ENCODE peak calls at places on chromosome 7, in ten cellular contexts. One of them, this sample, is unnamed.

GRCh38 chr7:70092314-70093303 is 494.3 kb downstream of the AUTS2 start:
- DNase-seq in IMR-90: peak
- DNase-seq in tibial artery: no peak
- DNase-seq in SW 1271: no peak
- DNase-seq in NCI-H748 treated with DMSO at 0.1 percent for 48 hours: no peak
- DNase-seq in neural crest cell: no peak
- DNase-seq in prostate gland: no peak
- DNase-seq in H7: no peak
- DNase-seq in DMS153: peak
- DNase-seq in AG04450: no peak
- DNase-seq in this sample: no peak

GRCh38 chr7:75991531-75992082 is 2.8 kb downstream of the TMEM120A start:
- DNase-seq in neural crest cell: no peak
- DNase-seq in SW 1271: no peak
- DNase-seq in NCI-H748 treated with DMSO at 0.1 percent for 48 hours: no peak
- DNase-seq in tibial artery: no peak
- DNase-seq in DMS153: no peak
- DNase-seq in AG04450: no peak
- DNase-seq in H7: no peak
- DNase-seq in prostate gland: no peak
- DNase-seq in IMR-90: no peak
- DNase-seq in this sample: no peak

GRCh38 chr7:65827366-65827765 is 45.5 kb upstream of the VKORC1L1 start:
- DNase-seq in prostate gland: no peak
- DNase-seq in neural crest cell: no peak
- DNase-seq in DMS153: no peak
- DNase-seq in AG04450: no peak
- DNase-seq in H7: no peak
- DNase-seq in IMR-90: peak
- DNase-seq in SW 1271: no peak
- DNase-seq in NCI-H748 treated with DMSO at 0.1 percent for 48 hours: no peak
- DNase-seq in tibial artery: no peak
- DNase-seq in this sample: peak

GRCh38 chr7:24705481-24705954 is 51.7 kb downstream of the GSDME start:
- DNase-seq in SW 1271: no peak
- DNase-seq in DMS153: no peak
- DNase-seq in IMR-90: no peak
- DNase-seq in neural crest cell: no peak
- DNase-seq in H7: peak
- DNase-seq in tibial artery: no peak
- DNase-seq in AG04450: no peak
- DNase-seq in prostate gland: no peak
- DNase-seq in NCI-H748 treated with DMSO at 0.1 percent for 48 hours: no peak
- DNase-seq in this sample: no peak

GRCh38 chr7:65731562-65732035 is 141.3 kb upstream of the VKORC1L1 start:
- DNase-seq in DMS153: peak
- DNase-seq in prostate gland: peak
- DNase-seq in IMR-90: no peak
- DNase-seq in neural crest cell: peak
- DNase-seq in tibial artery: no peak
- DNase-seq in H7: peak
- DNase-seq in SW 1271: no peak
- DNase-seq in NCI-H748 treated with DMSO at 0.1 percent for 48 hours: peak
- DNase-seq in AG04450: no peak
- DNase-seq in this sample: no peak

GRCh38 chr7:33130184-33130583 is 820 bp downstream of the BBS9 start:
- DNase-seq in NCI-H748 treated with DMSO at 0.1 percent for 48 hours: no peak
- DNase-seq in DMS153: no peak
- DNase-seq in IMR-90: peak
- DNase-seq in SW 1271: no peak
- DNase-seq in neural crest cell: no peak
- DNase-seq in H7: peak
- DNase-seq in tibial artery: no peak
- DNase-seq in AG04450: no peak
- DNase-seq in prostate gland: no peak
- DNase-seq in this sample: no peak

GRCh38 chr7:96481831-96482230 is 159.9 kb upstream of the SLC25A13 start:
- DNase-seq in IMR-90: peak
- DNase-seq in prostate gland: no peak
- DNase-seq in H7: no peak
- DNase-seq in AG04450: no peak
- DNase-seq in tibial artery: no peak
- DNase-seq in DMS153: no peak
- DNase-seq in NCI-H748 treated with DMSO at 0.1 percent for 48 hours: no peak
- DNase-seq in neural crest cell: no peak
- DNase-seq in SW 1271: no peak
- DNase-seq in this sample: no peak

GRCh38 chr7:106756884-106757283 is 95.9 kb upstream of the CCDC71L start:
- DNase-seq in AG04450: no peak
- DNase-seq in tibial artery: no peak
- DNase-seq in SW 1271: no peak
- DNase-seq in H7: no peak
- DNase-seq in neural crest cell: no peak
- DNase-seq in NCI-H748 treated with DMSO at 0.1 percent for 48 hours: no peak
- DNase-seq in IMR-90: no peak
- DNase-seq in prostate gland: no peak
- DNase-seq in DMS153: no peak
- DNase-seq in this sample: no peak

GRCh38 chr7:137160236-137160635 is 183.3 kb downstream of the PTN start:
- DNase-seq in NCI-H748 treated with DMSO at 0.1 percent for 48 hours: no peak
- DNase-seq in neural crest cell: no peak
- DNase-seq in IMR-90: no peak
- DNase-seq in DMS153: no peak
- DNase-seq in SW 1271: no peak
- DNase-seq in H7: no peak
- DNase-seq in AG04450: no peak
- DNase-seq in tibial artery: no peak
- DNase-seq in prostate gland: no peak
- DNase-seq in this sample: no peak

GRCh38 chr7:35727571-35727970 is 32.6 kb upstream of the HERPUD2 start:
- DNase-seq in H7: no peak
- DNase-seq in tibial artery: no peak
- DNase-seq in IMR-90: no peak
- DNase-seq in SW 1271: no peak
- DNase-seq in NCI-H748 treated with DMSO at 0.1 percent for 48 hours: no peak
- DNase-seq in prostate gland: no peak
- DNase-seq in AG04450: no peak
- DNase-seq in DMS153: no peak
- DNase-seq in neural crest cell: no peak
- DNase-seq in this sample: peak

GRCh38 chr7:25031432-25031831 is 51.5 kb upstream of the OSBPL3 start:
- DNase-seq in neural crest cell: no peak
- DNase-seq in IMR-90: peak
- DNase-seq in DMS153: no peak
- DNase-seq in NCI-H748 treated with DMSO at 0.1 percent for 48 hours: no peak
- DNase-seq in H7: no peak
- DNase-seq in tibial artery: no peak
- DNase-seq in AG04450: no peak
- DNase-seq in prostate gland: no peak
- DNase-seq in SW 1271: no peak
- DNase-seq in this sample: no peak

GRCh38 chr7:24290004-24290641 is 6.1 kb downstream of the NPY start:
- DNase-seq in AG04450: no peak
- DNase-seq in tibial artery: no peak
- DNase-seq in NCI-H748 treated with DMSO at 0.1 percent for 48 hours: peak
- DNase-seq in prostate gland: no peak
- DNase-seq in DMS153: peak
- DNase-seq in H7: peak
- DNase-seq in SW 1271: peak
- DNase-seq in IMR-90: peak
- DNase-seq in neural crest cell: no peak
- DNase-seq in this sample: peak

GRCh38 chr7:11251436-11251835 is 277.8 kb downstream of the PHF14 start:
- DNase-seq in neural crest cell: no peak
- DNase-seq in H7: no peak
- DNase-seq in NCI-H748 treated with DMSO at 0.1 percent for 48 hours: no peak
- DNase-seq in AG04450: no peak
- DNase-seq in DMS153: no peak
- DNase-seq in tibial artery: no peak
- DNase-seq in IMR-90: no peak
- DNase-seq in SW 1271: no peak
- DNase-seq in prostate gland: no peak
- DNase-seq in this sample: no peak

GRCh38 chr7:154817224-154817896 is 185.6 kb downstream of the PAXIP1 start:
- DNase-seq in prostate gland: no peak
- DNase-seq in H7: no peak
- DNase-seq in tibial artery: no peak
- DNase-seq in DMS153: no peak
- DNase-seq in AG04450: no peak
- DNase-seq in neural crest cell: no peak
- DNase-seq in NCI-H748 treated with DMSO at 0.1 percent for 48 hours: no peak
- DNase-seq in IMR-90: no peak
- DNase-seq in SW 1271: no peak
- DNase-seq in this sample: no peak

GRCh38 chr7:84722086-84722485 is 464.8 kb downstream of the SEMA3D start:
- DNase-seq in neural crest cell: no peak
- DNase-seq in tibial artery: no peak
- DNase-seq in IMR-90: peak
- DNase-seq in SW 1271: no peak
- DNase-seq in DMS153: no peak
- DNase-seq in H7: no peak
- DNase-seq in prostate gland: no peak
- DNase-seq in NCI-H748 treated with DMSO at 0.1 percent for 48 hours: no peak
- DNase-seq in AG04450: no peak
- DNase-seq in this sample: no peak

GRCh38 chr7:83072576-83073517 is 89.8 kb downstream of the PCLO start:
- DNase-seq in H7: no peak
- DNase-seq in SW 1271: no peak
- DNase-seq in NCI-H748 treated with DMSO at 0.1 percent for 48 hours: no peak
- DNase-seq in prostate gland: no peak
- DNase-seq in neural crest cell: no peak
- DNase-seq in IMR-90: no peak
- DNase-seq in DMS153: no peak
- DNase-seq in AG04450: no peak
- DNase-seq in tibial artery: no peak
- DNase-seq in this sample: peak

GRCh38 chr7:98870071-98870651 is 347 bp upstream of the TMEM130 start:
- DNase-seq in prostate gland: no peak
- DNase-seq in IMR-90: peak
- DNase-seq in NCI-H748 treated with DMSO at 0.1 percent for 48 hours: peak
- DNase-seq in tibial artery: peak
- DNase-seq in H7: peak
- DNase-seq in SW 1271: no peak
- DNase-seq in AG04450: no peak
- DNase-seq in neural crest cell: no peak
- DNase-seq in DMS153: peak
- DNase-seq in this sample: peak

GRCh38 chr7:94401411-94401810 is 6.7 kb downstream of the COL1A2 start:
- DNase-seq in AG04450: no peak
- DNase-seq in prostate gland: no peak
- DNase-seq in IMR-90: no peak
- DNase-seq in DMS153: no peak
- DNase-seq in NCI-H748 treated with DMSO at 0.1 percent for 48 hours: no peak
- DNase-seq in H7: no peak
- DNase-seq in tibial artery: no peak
- DNase-seq in neural crest cell: no peak
- DNase-seq in SW 1271: no peak
- DNase-seq in this sample: no peak

GRCh38 chr7:29843106-29843505 is 36.8 kb downstream of the WIPF3 start:
- DNase-seq in NCI-H748 treated with DMSO at 0.1 percent for 48 hours: no peak
- DNase-seq in neural crest cell: peak
- DNase-seq in AG04450: no peak
- DNase-seq in IMR-90: no peak
- DNase-seq in SW 1271: no peak
- DNase-seq in prostate gland: no peak
- DNase-seq in tibial artery: no peak
- DNase-seq in DMS153: peak
- DNase-seq in H7: no peak
- DNase-seq in this sample: no peak

GRCh38 chr7:138299046-138299445 is 161.0 kb upstream of the TRIM24 start:
- DNase-seq in tibial artery: no peak
- DNase-seq in prostate gland: no peak
- DNase-seq in H7: no peak
- DNase-seq in SW 1271: no peak
- DNase-seq in IMR-90: no peak
- DNase-seq in neural crest cell: no peak
- DNase-seq in NCI-H748 treated with DMSO at 0.1 percent for 48 hours: no peak
- DNase-seq in AG04450: no peak
- DNase-seq in DMS153: no peak
- DNase-seq in this sample: no peak

GRCh38 chr7:158538156-158538946 is 49.3 kb downstream of the PTPRN2 start:
- DNase-seq in tibial artery: no peak
- DNase-seq in IMR-90: no peak
- DNase-seq in DMS153: no peak
- DNase-seq in neural crest cell: no peak
- DNase-seq in prostate gland: no peak
- DNase-seq in AG04450: no peak
- DNase-seq in H7: no peak
- DNase-seq in SW 1271: no peak
- DNase-seq in NCI-H748 treated with DMSO at 0.1 percent for 48 hours: no peak
- DNase-seq in this sample: no peak

GRCh38 chr7:158120313-158120712 is 467.3 kb downstream of the PTPRN2 start:
- DNase-seq in AG04450: no peak
- DNase-seq in DMS153: no peak
- DNase-seq in prostate gland: no peak
- DNase-seq in IMR-90: no peak
- DNase-seq in tibial artery: peak
- DNase-seq in H7: no peak
- DNase-seq in NCI-H748 treated with DMSO at 0.1 percent for 48 hours: no peak
- DNase-seq in neural crest cell: no peak
- DNase-seq in SW 1271: no peak
- DNase-seq in this sample: no peak

GRCh38 chr7:94182066-94182465 is 177.9 kb upstream of the BET1 start:
- DNase-seq in prostate gland: no peak
- DNase-seq in SW 1271: no peak
- DNase-seq in AG04450: peak
- DNase-seq in H7: no peak
- DNase-seq in DMS153: no peak
- DNase-seq in neural crest cell: no peak
- DNase-seq in IMR-90: peak
- DNase-seq in NCI-H748 treated with DMSO at 0.1 percent for 48 hours: no peak
- DNase-seq in tibial artery: no peak
- DNase-seq in this sample: peak

GRCh38 chr7:90677742-90678439 is 81.8 kb downstream of the CDK14 start:
- DNase-seq in IMR-90: peak
- DNase-seq in SW 1271: no peak
- DNase-seq in neural crest cell: no peak
- DNase-seq in H7: peak
- DNase-seq in prostate gland: no peak
- DNase-seq in AG04450: no peak
- DNase-seq in NCI-H748 treated with DMSO at 0.1 percent for 48 hours: peak
- DNase-seq in DMS153: peak
- DNase-seq in tibial artery: no peak
- DNase-seq in this sample: no peak

GRCh38 chr7:148402159-148402558 is 188.4 kb upstream of the C7orf33 start:
- DNase-seq in tibial artery: no peak
- DNase-seq in neural crest cell: no peak
- DNase-seq in SW 1271: no peak
- DNase-seq in DMS153: no peak
- DNase-seq in prostate gland: no peak
- DNase-seq in H7: no peak
- DNase-seq in NCI-H748 treated with DMSO at 0.1 percent for 48 hours: no peak
- DNase-seq in AG04450: no peak
- DNase-seq in IMR-90: no peak
- DNase-seq in this sample: peak

GRCh38 chr7:105097619-105098018 is 83.6 kb downstream of the KMT2E start:
- DNase-seq in AG04450: peak
- DNase-seq in DMS153: no peak
- DNase-seq in tibial artery: no peak
- DNase-seq in IMR-90: peak
- DNase-seq in prostate gland: no peak
- DNase-seq in NCI-H748 treated with DMSO at 0.1 percent for 48 hours: no peak
- DNase-seq in SW 1271: no peak
- DNase-seq in H7: no peak
- DNase-seq in neural crest cell: no peak
- DNase-seq in this sample: peak

GRCh38 chr7:19209297-19209696 is 64.1 kb upstream of the FERD3L start:
- DNase-seq in tibial artery: no peak
- DNase-seq in neural crest cell: no peak
- DNase-seq in AG04450: no peak
- DNase-seq in NCI-H748 treated with DMSO at 0.1 percent for 48 hours: no peak
- DNase-seq in H7: no peak
- DNase-seq in IMR-90: no peak
- DNase-seq in SW 1271: no peak
- DNase-seq in prostate gland: no peak
- DNase-seq in DMS153: no peak
- DNase-seq in this sample: no peak

GRCh38 chr7:2185715-2186114 is 47.0 kb downstream of the MAD1L1 start:
- DNase-seq in prostate gland: no peak
- DNase-seq in tibial artery: no peak
- DNase-seq in H7: no peak
- DNase-seq in DMS153: no peak
- DNase-seq in AG04450: no peak
- DNase-seq in SW 1271: no peak
- DNase-seq in IMR-90: no peak
- DNase-seq in NCI-H748 treated with DMSO at 0.1 percent for 48 hours: no peak
- DNase-seq in neural crest cell: no peak
- DNase-seq in this sample: no peak

This sample was measured in MCF 10A.